ENCODE peak calls at places on chromosomes 2 and 18, in six cellular contexts. One of them, this sample, is unnamed.

GRCh38 chr18:28065031-28065792 is 111.7 kb downstream of the CDH2 start:
- DNase-seq in neuronal stem cell: peak; percentile 38
- DNase-seq in trophoblast cell: peak; percentile 49
- DNase-seq in H9: no peak
- DNase-seq in H1: no peak
- DNase-seq in IMR-90: peak; percentile 94
- DNase-seq in this sample: peak; percentile 89

GRCh38 chr18:50193796-50194622 is 938 bp downstream of the MYO5B start:
- DNase-seq in trophoblast cell: no peak
- DNase-seq in H9: peak; percentile 39
- DNase-seq in neuronal stem cell: peak; percentile 11
- DNase-seq in IMR-90: no peak
- DNase-seq in H1: peak; percentile 64
- DNase-seq in this sample: no peak

GRCh38 chr2:190835303-190835930 is 45.2 kb upstream of the GLS start:
- DNase-seq in H9: no peak
- DNase-seq in IMR-90: peak; percentile 89
- DNase-seq in H1: no peak
- DNase-seq in neuronal stem cell: no peak
- DNase-seq in trophoblast cell: peak; percentile 57
- DNase-seq in this sample: peak; percentile 84

GRCh38 chr18:36412778-36413177 is 115.3 kb downstream of the FHOD3 start:
- DNase-seq in neuronal stem cell: no peak
- DNase-seq in IMR-90: no peak
- DNase-seq in trophoblast cell: peak; percentile 53
- DNase-seq in H1: no peak
- DNase-seq in H9: peak; percentile 58
- DNase-seq in this sample: no peak

GRCh38 chr2:32278476-32278853 is 761 bp downstream of the YIPF4 start:
- DNase-seq in neuronal stem cell: no peak
- DNase-seq in H1: no peak
- DNase-seq in trophoblast cell: no peak
- DNase-seq in IMR-90: no peak
- DNase-seq in H9: no peak
- DNase-seq in this sample: no peak

GRCh38 chr2:54617409-54617808 is 106.1 kb upstream of the EML6 start:
- DNase-seq in trophoblast cell: no peak
- DNase-seq in neuronal stem cell: no peak
- DNase-seq in H9: no peak
- DNase-seq in IMR-90: no peak
- DNase-seq in H1: no peak
- DNase-seq in this sample: no peak

GRCh38 chr2:30255026-30255425 is 23.7 kb downstream of the LBH start:
- DNase-seq in H1: no peak
- DNase-seq in neuronal stem cell: no peak
- DNase-seq in H9: no peak
- DNase-seq in IMR-90: no peak
- DNase-seq in trophoblast cell: no peak
- DNase-seq in this sample: no peak

GRCh38 chr2:212073360-212073759 is 465.2 kb downstream of the ERBB4 start:
- DNase-seq in H9: no peak
- DNase-seq in IMR-90: no peak
- DNase-seq in H1: no peak
- DNase-seq in trophoblast cell: no peak
- DNase-seq in neuronal stem cell: no peak
- DNase-seq in this sample: no peak

GRCh38 chr2:216299588-216299987 is 72.7 kb downstream of the MARCHF4 start:
- DNase-seq in H9: no peak
- DNase-seq in IMR-90: peak; percentile 64
- DNase-seq in H1: no peak
- DNase-seq in neuronal stem cell: no peak
- DNase-seq in trophoblast cell: no peak
- DNase-seq in this sample: no peak

GRCh38 chr2:27735263-27735904 is 36.1 kb upstream of the MRPL33 start:
- DNase-seq in IMR-90: peak; percentile 54
- DNase-seq in H1: peak; percentile 86
- DNase-seq in H9: peak; percentile 82
- DNase-seq in trophoblast cell: no peak
- DNase-seq in neuronal stem cell: no peak
- DNase-seq in this sample: peak; percentile 54

GRCh38 chr2:23900927-23901322 is 26.0 kb downstream of the ATAD2B start:
- DNase-seq in trophoblast cell: no peak
- DNase-seq in neuronal stem cell: no peak
- DNase-seq in H1: no peak
- DNase-seq in IMR-90: peak; percentile 94
- DNase-seq in H9: no peak
- DNase-seq in this sample: peak; percentile 90

GRCh38 chr18:10270160-10270571 is 184.3 kb upstream of the APCDD1 start:
- DNase-seq in H1: no peak
- DNase-seq in trophoblast cell: no peak
- DNase-seq in IMR-90: peak; percentile 44
- DNase-seq in H9: no peak
- DNase-seq in neuronal stem cell: no peak
- DNase-seq in this sample: no peak

GRCh38 chr2:201007584-201007998 is 44.1 kb upstream of the ORC2 start:
- DNase-seq in trophoblast cell: no peak
- DNase-seq in IMR-90: no peak
- DNase-seq in neuronal stem cell: no peak
- DNase-seq in H1: no peak
- DNase-seq in H9: no peak
- DNase-seq in this sample: no peak

GRCh38 chr18:9275890-9276289 is 58.7 kb upstream of the TWSG1 start:
- DNase-seq in neuronal stem cell: no peak
- DNase-seq in trophoblast cell: no peak
- DNase-seq in H1: no peak
- DNase-seq in H9: no peak
- DNase-seq in IMR-90: no peak
- DNase-seq in this sample: no peak

GRCh38 chr2:238256594-238257104 is 16.8 kb upstream of the HES6 start:
- DNase-seq in trophoblast cell: peak; percentile 74
- DNase-seq in H9: peak; percentile 97
- DNase-seq in IMR-90: peak; percentile 61
- DNase-seq in neuronal stem cell: peak; percentile 85
- DNase-seq in H1: peak; percentile 93
- DNase-seq in this sample: peak; percentile 84

GRCh38 chr2:9101763-9102425 is 98.4 kb upstream of the MBOAT2 start:
- DNase-seq in neuronal stem cell: no peak
- DNase-seq in H1: no peak
- DNase-seq in IMR-90: no peak
- DNase-seq in H9: no peak
- DNase-seq in trophoblast cell: no peak
- DNase-seq in this sample: no peak

GRCh38 chr2:9105601-9106337 is 100.8 kb upstream of the ASAP2 start:
- DNase-seq in neuronal stem cell: no peak
- DNase-seq in H9: no peak
- DNase-seq in trophoblast cell: no peak
- DNase-seq in IMR-90: no peak
- DNase-seq in H1: no peak
- DNase-seq in this sample: no peak

GRCh38 chr2:9103663-9104277 is 100.3 kb upstream of the MBOAT2 start:
- DNase-seq in H9: no peak
- DNase-seq in trophoblast cell: peak; percentile 99
- DNase-seq in neuronal stem cell: no peak
- DNase-seq in H1: no peak
- DNase-seq in IMR-90: no peak
- DNase-seq in this sample: no peak

GRCh38 chr2:9100080-9100876 is 96.8 kb upstream of the MBOAT2 start:
- DNase-seq in neuronal stem cell: no peak
- DNase-seq in H1: no peak
- DNase-seq in H9: no peak
- DNase-seq in IMR-90: no peak
- DNase-seq in trophoblast cell: no peak
- DNase-seq in this sample: no peak

GRCh38 chr2:9102861-9103662 is 99.6 kb upstream of the MBOAT2 start:
- DNase-seq in H1: peak; percentile 60
- DNase-seq in IMR-90: no peak
- DNase-seq in trophoblast cell: peak; percentile 88
- DNase-seq in neuronal stem cell: no peak
- DNase-seq in H9: no peak
- DNase-seq in this sample: peak; percentile 81
- H3K18ac ChIP-seq in H1: peak overlapping the region; percentile 43
- H3K18ac ChIP-seq in IMR-90: no peak overlapping the region
- H3K18ac ChIP-seq in trophoblast cell: peak overlapping the region; percentile 73
- H3K18ac ChIP-seq in neuronal stem cell: peak overlapping the region; percentile 65
- H3K18ac ChIP-seq in H9: peak overlapping the region; percentile 23
- H3K18ac ChIP-seq in this sample: peak overlapping the region; percentile 67

GRCh38 chr2:173079141-173079540 is 3.5 kb downstream of the MAP3K20 start:
- DNase-seq in trophoblast cell: no peak
- DNase-seq in IMR-90: peak; percentile 70
- DNase-seq in neuronal stem cell: no peak
- DNase-seq in H9: no peak
- DNase-seq in H1: no peak
- DNase-seq in this sample: peak; percentile 37
- H3K14ac ChIP-seq in trophoblast cell: no peak overlapping the region
- H3K14ac ChIP-seq in IMR-90: peak overlapping the region; percentile 98
- H3K14ac ChIP-seq in neuronal stem cell: no peak overlapping the region
- H3K14ac ChIP-seq in H9: no peak overlapping the region
- H3K14ac ChIP-seq in H1: no peak overlapping the region
- H3K14ac ChIP-seq in this sample: no peak overlapping the region

DNA sequence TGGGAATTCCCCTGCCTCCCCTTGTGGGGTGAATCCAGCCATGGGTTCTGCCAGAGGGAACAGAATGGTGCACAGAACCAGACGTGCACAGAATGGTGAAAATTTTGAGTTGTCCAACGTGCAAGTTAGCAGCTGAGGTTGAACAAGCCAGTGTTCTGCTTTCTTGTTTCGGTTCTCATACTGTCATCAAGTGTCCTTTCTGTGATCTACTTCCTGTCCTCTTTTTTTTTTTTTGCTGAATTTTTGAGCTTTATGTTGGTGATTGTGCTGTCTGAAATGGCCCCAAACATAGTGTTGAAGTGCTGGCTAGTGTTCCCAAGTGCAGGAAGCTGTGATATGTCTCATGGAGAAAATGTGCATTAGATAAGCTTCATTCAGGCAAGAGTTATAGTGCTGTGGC is 21.6 kb upstream of the REEP1 start:
- DNase-seq in IMR-90: no peak
- DNase-seq in trophoblast cell: no peak
- DNase-seq in H9: no peak
- DNase-seq in H1: no peak
- DNase-seq in neuronal stem cell: no peak
- DNase-seq in this sample: no peak
- H4K91ac ChIP-seq in IMR-90: no peak overlapping the region
- H4K91ac ChIP-seq in trophoblast cell: no peak overlapping the region
- H4K91ac ChIP-seq in H9: no peak overlapping the region
- H4K91ac ChIP-seq in H1: no peak overlapping the region
- H4K91ac ChIP-seq in neuronal stem cell: no peak overlapping the region
- H4K91ac ChIP-seq in this sample: no peak overlapping the region

GRCh38 chr2:69165079-69165478 is 152.1 kb downstream of the ANTXR1 start:
- DNase-seq in neuronal stem cell: no peak
- DNase-seq in H1: no peak
- DNase-seq in IMR-90: no peak
- DNase-seq in H9: no peak
- DNase-seq in trophoblast cell: no peak
- DNase-seq in this sample: no peak

GRCh38 chr2:69162121-69162520 is 149.1 kb downstream of the ANTXR1 start:
- DNase-seq in H1: no peak
- DNase-seq in neuronal stem cell: no peak
- DNase-seq in trophoblast cell: no peak
- DNase-seq in H9: no peak
- DNase-seq in IMR-90: no peak
- DNase-seq in this sample: no peak

GRCh38 chr2:69163109-69163508 is 150.1 kb downstream of the ANTXR1 start:
- DNase-seq in H9: no peak
- DNase-seq in trophoblast cell: peak; percentile 76
- DNase-seq in neuronal stem cell: no peak
- DNase-seq in H1: no peak
- DNase-seq in IMR-90: peak; percentile 88
- DNase-seq in this sample: peak; percentile 97

GRCh38 chr2:69164379-69164778 is 151.4 kb downstream of the ANTXR1 start:
- DNase-seq in neuronal stem cell: no peak
- DNase-seq in H9: no peak
- DNase-seq in IMR-90: peak; percentile 93
- DNase-seq in H1: no peak
- DNase-seq in trophoblast cell: peak; percentile 69
- DNase-seq in this sample: peak; percentile 99

DNA sequence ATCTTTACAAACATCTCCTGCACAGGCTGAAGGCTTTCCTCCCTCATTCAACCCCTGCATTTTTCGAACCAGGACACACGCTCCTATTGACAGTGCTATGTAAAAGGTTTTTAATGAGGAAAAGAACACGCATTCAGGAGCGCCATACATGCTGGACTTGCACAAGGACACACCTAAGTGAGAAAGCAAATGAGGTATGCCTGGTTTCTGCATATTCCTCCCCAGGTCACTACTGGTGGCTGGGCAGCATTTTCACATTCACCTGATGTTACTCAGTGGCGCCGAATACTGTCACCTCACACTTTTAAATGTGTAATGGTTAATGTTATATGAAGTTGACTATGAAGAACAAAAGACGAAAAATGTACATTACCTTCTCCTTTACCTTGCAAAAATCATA is 150.6 kb downstream of the ANTXR1 start:
- DNase-seq in H1: no peak
- DNase-seq in neuronal stem cell: no peak
- DNase-seq in trophoblast cell: peak; percentile 66
- DNase-seq in IMR-90: no peak
- DNase-seq in H9: no peak
- DNase-seq in this sample: no peak
- H3K18ac ChIP-seq in H1: no peak overlapping the region
- H3K18ac ChIP-seq in neuronal stem cell: no peak overlapping the region
- H3K18ac ChIP-seq in trophoblast cell: peak overlapping the region; percentile 84
- H3K18ac ChIP-seq in IMR-90: peak overlapping the region; percentile 92
- H3K18ac ChIP-seq in H9: no peak overlapping the region
- H3K18ac ChIP-seq in this sample: peak overlapping the region; percentile 95

GRCh38 chr18:23798249-23798648 is 109.0 kb downstream of the LAMA3 start:
- DNase-seq in neuronal stem cell: no peak
- DNase-seq in IMR-90: no peak
- DNase-seq in H9: no peak
- DNase-seq in H1: no peak
- DNase-seq in trophoblast cell: no peak
- DNase-seq in this sample: no peak
- H3K14ac ChIP-seq in neuronal stem cell: no peak overlapping the region
- H3K14ac ChIP-seq in IMR-90: no peak overlapping the region
- H3K14ac ChIP-seq in H9: no peak overlapping the region
- H3K14ac ChIP-seq in H1: no peak overlapping the region
- H3K14ac ChIP-seq in trophoblast cell: no peak overlapping the region
- H3K14ac ChIP-seq in this sample: no peak overlapping the region

GRCh38 chr2:55922488-55922887 is 1.1 kb downstream of the EFEMP1 start:
- DNase-seq in IMR-90: peak; percentile 58
- DNase-seq in H9: peak; percentile 55
- DNase-seq in H1: peak; percentile 48
- DNase-seq in trophoblast cell: no peak
- DNase-seq in neuronal stem cell: peak; percentile 23
- DNase-seq in this sample: peak; percentile 69
- H4K91ac ChIP-seq in IMR-90: peak overlapping the region; percentile 69
- H4K91ac ChIP-seq in H9: no peak overlapping the region
- H4K91ac ChIP-seq in H1: no peak overlapping the region
- H4K91ac ChIP-seq in trophoblast cell: no peak overlapping the region
- H4K91ac ChIP-seq in neuronal stem cell: no peak overlapping the region
- H4K91ac ChIP-seq in this sample: no peak overlapping the region

This sample was measured in mesenchymal stem cell.